ENCODE peak calls at places on chromosomes 12 and 14, in five cellular contexts. A is left ventricle myocardium inferior; Q is CD4-positive, alpha-beta T cell; X is aorta; K is uterus. D is an unnamed sample. For H3K9me3, the result is how much of the 10 kb centered on the place peaks cover.

GRCh38 chr14:37870947-37871346 is 275.5 kb downstream of the TTC6 start:
- DNase-seq in A (no peak), Q (no peak), X (no peak), K (no peak), D (no peak)

GRCh38 chr12:75000120-75000519 is 209.5 kb downstream of the KCNC2 start:
- DNase-seq in A (no peak), Q (no peak), X (no peak), K (no peak), D (no peak)

GRCh38 chr14:86129426-86129825 is 599.5 kb downstream of the FLRT2 start:
- DNase-seq in A (no peak), Q (no peak), X (no peak), K (no peak), D (no peak)

GRCh38 chr12:13194462-13195110 is 1.9 kb upstream of the EMP1 start:
- DNase-seq in A (no peak), Q (no peak), X (no peak), K (peak), D (no peak)

GRCh38 chr12:25767613-25768012 is 190.9 kb upstream of the RASSF8 start:
- DNase-seq in A (no peak), Q (no peak), X (no peak), K (no peak), D (no peak)

GRCh38 chr12:62260733-62261683 is 804 bp downstream of the USP15 start:
- DNase-seq in A (peak), Q (peak), X (peak), K (no peak), D (peak)

GRCh38 chr12:54160807-54161480 is 27.8 kb downstream of the SMUG1 start:
- DNase-seq in A (no peak), Q (no peak), X (no peak), K (no peak), D (no peak)

GRCh38 chr12:124474709-124475108 is 92.7 kb downstream of the NCOR2 start:
- DNase-seq in A (peak), Q (no peak), X (no peak), K (no peak), D (no peak)

GRCh38 chr12:113880337-113880736 is 85.8 kb downstream of the RBM19 start:
- DNase-seq in A (no peak), Q (no peak), X (no peak), K (no peak), D (no peak)

GRCh38 chr14:93045965-93046695 is 69.6 kb downstream of the ITPK1 start:
- DNase-seq in A (no peak), Q (no peak), X (no peak), K (no peak), D (no peak)

GRCh38 chr12:50927766-50928224 is 24.5 kb upstream of the HIGD1C start:
- DNase-seq in A (no peak), Q (no peak), X (no peak), K (no peak), D (no peak)

GRCh38 chr14:105876829-105877228 is 350.4 kb downstream of the TMEM121 start:
- DNase-seq in A (no peak), Q (no peak), X (peak), K (no peak), D (no peak)
- H3K9me3 ChIP-seq in A (under half), Q (under half), X (under half), K (under half), D (under half)

GRCh38 chr14:42322486-42323284 is 716.0 kb downstream of the LRFN5 start:
- DNase-seq in A (no peak), Q (no peak), X (no peak), K (no peak), D (no peak)
- H3K9me3 ChIP-seq in A (under half), Q (under half), X (under half), K (under half), D (under half)

DNA sequence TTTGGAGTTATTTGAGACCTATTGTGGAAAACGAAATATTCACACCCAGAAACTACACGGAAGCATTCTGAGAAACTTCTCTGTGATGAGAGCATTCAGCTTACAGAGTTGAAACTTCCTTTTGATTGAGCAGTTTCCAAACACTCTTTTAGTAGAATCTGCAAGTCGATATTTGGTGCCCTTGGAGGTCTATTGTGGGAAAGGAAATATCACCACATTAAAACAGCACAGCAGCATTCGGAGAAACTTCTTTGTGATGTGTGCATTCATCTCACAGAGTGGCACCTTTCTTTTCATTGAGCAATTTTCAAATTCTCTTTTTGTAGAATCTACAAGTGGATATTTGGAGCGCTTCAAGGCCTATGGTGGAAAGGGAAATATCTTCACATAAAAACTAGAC is 595.7 kb upstream of the ALG10B start:
- DNase-seq in A (no peak), Q (no peak), X (no peak), K (no peak), D (no peak)
- H3K9me3 ChIP-seq in A (under half), Q (under half), X (under half), K (under half), D (under half)

GRCh38 chr14:35688427-35688826 is 120.7 kb downstream of the RALGAPA1 start:
- DNase-seq in A (no peak), Q (no peak), X (no peak), K (no peak), D (no peak)

GRCh38 chr14:35687335-35687939 is 121.7 kb downstream of the RALGAPA1 start:
- DNase-seq in A (no peak), Q (no peak), X (no peak), K (no peak), D (no peak)

GRCh38 chr14:35678403-35679028 is 130.6 kb downstream of the RALGAPA1 start:
- DNase-seq in A (no peak), Q (no peak), X (no peak), K (no peak), D (no peak)

DNA sequence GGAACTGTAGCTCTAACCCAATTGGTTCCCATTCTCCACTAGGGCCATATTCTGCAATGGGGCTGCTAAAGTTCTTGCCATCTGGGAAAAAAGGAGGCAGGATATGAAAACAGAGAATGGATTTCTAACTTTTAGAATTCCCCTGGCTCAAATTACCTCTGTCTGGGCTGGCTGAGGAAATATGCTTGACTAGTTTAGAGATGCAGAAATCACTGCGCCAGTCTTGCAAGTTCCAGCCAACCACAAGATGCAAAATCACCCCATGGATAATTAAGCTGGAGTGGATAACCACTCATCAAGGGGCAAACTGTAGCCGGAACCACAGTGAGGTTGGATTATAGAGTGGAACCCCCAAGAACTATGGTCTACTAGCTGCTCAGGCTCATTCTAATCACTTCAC is 126.3 kb downstream of the RALGAPA1 start:
- DNase-seq in A (no peak), Q (no peak), X (no peak), K (no peak), D (no peak)
- H3K9me3 ChIP-seq in A (under half), Q (under half), X (under half), K (under half), D (under half)

DNA sequence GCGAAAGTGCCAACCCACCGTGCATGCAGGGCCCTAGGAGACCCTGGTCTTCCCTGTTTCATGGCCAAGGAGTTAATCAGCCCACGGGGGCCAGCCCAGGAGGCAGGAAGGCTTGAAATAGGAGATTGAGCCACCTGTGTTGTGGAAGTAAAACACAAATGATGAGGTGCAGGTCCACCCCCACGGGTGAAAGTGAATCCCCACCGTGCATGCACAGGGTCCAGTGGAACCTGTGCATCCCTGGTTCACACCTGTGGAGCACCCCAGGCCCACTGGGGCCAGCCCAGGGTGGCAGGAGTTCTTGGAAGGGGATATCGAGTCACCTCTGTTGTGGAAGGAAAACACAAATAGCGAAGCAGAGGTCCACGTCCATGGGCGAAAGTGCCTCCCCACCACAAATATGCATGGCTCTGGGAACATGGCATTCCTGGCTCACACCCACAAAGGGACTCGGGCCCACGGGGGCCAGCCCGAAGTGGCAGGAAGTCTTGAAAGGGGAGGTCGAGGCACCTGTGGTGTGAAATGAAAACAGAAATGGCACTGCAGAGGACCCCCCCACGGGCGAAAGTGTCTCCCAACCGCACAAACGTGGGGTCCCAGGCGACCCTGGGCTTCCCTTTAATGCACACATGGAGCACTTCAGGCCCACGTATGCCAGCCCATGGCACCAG is 381.5 kb downstream of the ALG10 start:
- DNase-seq in A (peak), Q (no peak), X (peak), K (peak), D (peak)
- H3K9me3 ChIP-seq in A (half or more), Q (half or more), X (under half), K (under half), D (under half)

DNA sequence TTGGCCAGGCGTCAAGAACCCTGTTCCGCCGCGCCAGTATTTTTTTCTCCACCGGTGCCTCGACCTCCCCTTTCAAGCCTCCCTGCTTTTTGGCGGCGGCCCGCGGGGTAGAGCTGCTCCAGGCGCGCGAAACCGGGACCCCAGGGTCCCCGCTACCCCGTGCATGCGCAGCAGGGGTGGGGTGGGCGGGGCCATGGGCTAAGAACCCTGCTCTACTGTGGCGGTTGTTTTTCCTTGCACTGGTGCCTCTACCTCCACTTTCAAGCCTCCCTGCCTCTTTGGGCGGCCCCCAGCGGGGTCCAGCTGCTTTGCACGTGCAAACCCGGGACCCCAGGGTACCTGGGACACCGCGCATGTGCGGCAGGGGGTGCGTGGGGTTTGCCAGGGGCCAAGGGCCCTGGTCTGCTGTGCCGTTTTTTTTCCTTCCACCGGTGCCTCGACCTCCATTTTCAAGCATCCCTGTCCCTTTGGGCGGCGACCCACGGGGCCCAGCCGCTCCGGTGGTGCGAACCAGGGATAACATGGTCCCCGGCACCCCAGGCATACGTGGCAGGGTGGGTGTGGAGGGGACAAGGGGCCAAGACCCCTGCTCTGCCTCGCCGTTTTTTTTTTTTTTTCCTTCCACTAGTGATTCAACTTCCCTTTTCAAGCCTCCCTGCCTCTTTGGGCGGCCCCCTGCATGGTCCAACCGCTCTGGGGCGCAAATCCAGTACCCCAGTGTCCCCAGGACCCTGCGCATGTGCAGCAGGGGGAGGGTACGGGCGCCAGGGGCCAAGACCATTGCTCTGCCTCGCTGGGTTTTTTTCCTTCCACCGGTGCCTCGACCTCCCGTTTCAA is 326.8 kb downstream of the ALG10 start:
- DNase-seq in A (no peak), Q (no peak), X (no peak), K (no peak), D (no peak)
- H3K9me3 ChIP-seq in A (under half), Q (under half), X (under half), K (under half), D (under half)

GRCh38 chr12:106552228-106552627 is 30.6 kb upstream of the RFX4 start:
- DNase-seq in A (no peak), Q (no peak), X (no peak), K (no peak), D (no peak)
- H3K9me3 ChIP-seq in A (under half), Q (under half), X (under half), K (under half), D (under half)

DNA sequence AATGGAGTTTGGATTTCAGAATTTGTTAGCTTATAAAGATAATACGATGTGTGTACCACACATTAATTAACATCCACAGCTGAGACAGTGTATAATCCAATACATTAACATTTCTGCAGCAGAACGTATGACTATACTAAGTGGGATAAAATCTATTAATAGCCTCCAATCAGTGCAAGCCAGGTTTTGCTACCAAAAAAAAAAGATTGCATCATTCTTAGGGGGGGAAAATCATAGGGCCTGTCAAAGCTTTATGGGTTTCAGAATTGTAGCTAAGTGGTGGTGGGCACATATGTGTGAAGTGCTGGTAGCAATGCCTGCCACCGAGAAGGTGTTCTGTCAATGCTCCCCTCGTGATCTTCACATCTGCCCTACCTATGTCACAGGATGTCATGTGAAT is 15.8 kb downstream of the PROX2 start:
- DNase-seq in A (no peak), Q (no peak), X (no peak), K (no peak), D (no peak)
- H3K9me3 ChIP-seq in A (under half), Q (under half), X (under half), K (under half), D (under half)